ENCODE peak calls at places on chromosome 2, in four cellular contexts. P is spleen, S is breast epithelium, J is HepG2. N is an unnamed sample.

GRCh38 chr2:128315122-128315828 is 3.4 kb downstream of the HS6ST1 start:
- DNase-seq in P (no peak), S (peak; percentile 15), J (no peak), N (peak; percentile 51)

GRCh38 chr2:147543056-147543455 is 301.8 kb upstream of the ACVR2A start:
- DNase-seq in P (no peak), S (no peak), J (no peak), N (no peak)

GRCh38 chr2:69340101-69340775 is 46.8 kb downstream of the GFPT1 start:
- DNase-seq in P (no peak), S (no peak), J (no peak), N (no peak)

GRCh38 chr2:132923787-132924186 is 253.8 kb upstream of the LYPD1 start:
- DNase-seq in P (no peak), S (no peak), J (no peak), N (no peak)

GRCh38 chr2:86807462-86808275 is 17.0 kb upstream of the CD8A start:
- DNase-seq in P (peak; percentile 91), S (no peak), J (peak; percentile 56), N (no peak)

GRCh38 chr2:108364676-108365297 is 13.0 kb upstream of the SULT1C4 start:
- DNase-seq in P (no peak), S (no peak), J (peak; percentile 48), N (no peak)

GRCh38 chr2:150646746-150647145 is 159.3 kb upstream of the RND3 start:
- DNase-seq in P (no peak), S (no peak), J (no peak), N (no peak)

GRCh38 chr2:42105330-42106256 is 57.8 kb downstream of the PKDCC start:
- DNase-seq in P (peak; percentile 95), S (no peak), J (peak; percentile 88), N (no peak)

GRCh38 chr2:197502201-197502600 is 2.0 kb downstream of the HSPE1 start:
- DNase-seq in P (no peak), S (no peak), J (no peak), N (no peak)

GRCh38 chr2:70569559-70569958 is 15.9 kb upstream of the TGFA start:
- DNase-seq in P (no peak), S (no peak), J (no peak), N (no peak)

GRCh38 chr2:220556658-220557057 is 929.2 kb downstream of the SLC4A3 start:
- DNase-seq in P (no peak), S (no peak), J (no peak), N (no peak)

GRCh38 chr2:172970660-172971059 is 105.0 kb upstream of the MAP3K20 start:
- DNase-seq in P (no peak), S (no peak), J (no peak), N (no peak)

GRCh38 chr2:221818569-221818968 is 246.5 kb upstream of the EPHA4 start:
- DNase-seq in P (no peak), S (no peak), J (no peak), N (no peak)

GRCh38 chr2:61534926-61535325 is 3.2 kb downstream of the XPO1 start:
- DNase-seq in P (no peak), S (no peak), J (no peak), N (no peak)

GRCh38 chr2:30565860-30566358 is 118.9 kb downstream of the LCLAT1 start:
- DNase-seq in P (no peak), S (no peak), J (no peak), N (no peak)

GRCh38 chr2:41993086-41993812 is 54.6 kb upstream of the PKDCC start:
- DNase-seq in P (no peak), S (no peak), J (no peak), N (no peak)

GRCh38 chr2:143259368-143259958 is 130.2 kb downstream of the ARHGAP15 start:
- DNase-seq in P (no peak), S (peak; percentile 46), J (peak; percentile 63), N (peak; percentile 66)

GRCh38 chr2:74216642-74217041 is 18.2 kb downstream of the MTHFD2 start:
- DNase-seq in P (no peak), S (no peak), J (no peak), N (no peak)

GRCh38 chr2:234249873-234250272 is 199.4 kb downstream of the SPP2 start:
- DNase-seq in P (no peak), S (peak; percentile 83), J (no peak), N (no peak)

GRCh38 chr2:17282245-17282644 is 236.0 kb downstream of the RAD51AP2 start:
- DNase-seq in P (no peak), S (no peak), J (no peak), N (no peak)

GRCh38 chr2:167599228-167599627 is 648.2 kb downstream of the STK39 start:
- DNase-seq in P (no peak), S (no peak), J (no peak), N (no peak)

GRCh38 chr2:39216495-39217191 is 27.1 kb downstream of the CDKL4 start:
- DNase-seq in P (no peak), S (no peak), J (peak; percentile 78), N (no peak)

GRCh38 chr2:98299506-98299905 is 46.8 kb upstream of the CNGA3 start:
- DNase-seq in P (no peak), S (no peak), J (no peak), N (no peak)

GRCh38 chr2:238784671-238785527 is 63.0 kb upstream of the TWIST2 start:
- DNase-seq in P (no peak), S (peak; percentile 56), J (peak; percentile 48), N (peak; percentile 89)

GRCh38 chr2:233040571-233040970 is 8.1 kb downstream of the NEU2 start:
- DNase-seq in P (no peak), S (no peak), J (no peak), N (no peak)

GRCh38 chr2:101420623-101421022 is 33.3 kb upstream of the CREG2 start:
- DNase-seq in P (no peak), S (no peak), J (no peak), N (no peak)

GRCh38 chr2:6186332-6187100 is 494.3 kb downstream of the SOX11 start:
- DNase-seq in P (no peak), S (no peak), J (peak; percentile 59), N (no peak)

GRCh38 chr2:109487237-109487869 is 126.4 kb downstream of the SEPTIN10 start:
- DNase-seq in P (no peak), S (no peak), J (no peak), N (no peak)

GRCh38 chr2:97693476-97693875 is 19.9 kb upstream of the ZAP70 start:
- DNase-seq in P (no peak), S (no peak), J (no peak), N (no peak)

GRCh38 chr2:53104263-53104662 is 663.3 kb upstream of the CHAC2 start:
- DNase-seq in P (no peak), S (no peak), J (peak; percentile 90), N (no peak)

GRCh38 chr2:235325126-235325525 is 168.7 kb upstream of the AGAP1 start:
- DNase-seq in P (no peak), S (no peak), J (no peak), N (no peak)

GRCh38 chr2:7994397-7994951 is 687.4 kb upstream of the ID2 start:
- DNase-seq in P (no peak), S (no peak), J (no peak), N (no peak)

GRCh38 chr2:48065096-48065495 is 158.8 kb upstream of the FBXO11 start:
- DNase-seq in P (no peak), S (no peak), J (no peak), N (no peak)

GRCh38 chr2:63537306-63537705 is 51.0 kb downstream of the WDPCP start:
- DNase-seq in P (no peak), S (no peak), J (no peak), N (no peak)

GRCh38 chr2:196170202-196170680 is 1.1 kb downstream of the STK17B start:
- DNase-seq in P (no peak), S (peak; percentile 26), J (peak; percentile 28), N (no peak)

GRCh38 chr2:150476213-150476740 is 11.2 kb downstream of the RND3 start:
- DNase-seq in P (no peak), S (no peak), J (no peak), N (no peak)

GRCh38 chr2:100752628-100753333 is 67.2 kb upstream of the NPAS2 start:
- DNase-seq in P (no peak), S (no peak), J (peak; percentile 67), N (no peak)

GRCh38 chr2:197121756-197122385 is 188.7 kb downstream of the ANKRD44 start:
- DNase-seq in P (no peak), S (no peak), J (no peak), N (no peak)

GRCh38 chr2:200305797-200306718 is at the start of gene SPATS2L:
- DNase-seq in P (peak; percentile 89), S (peak; percentile 52), J (peak; percentile 95), N (peak; percentile 90)

GRCh38 chr2:45567974-45568789 is 42.9 kb downstream of the SRBD1 start:
- DNase-seq in P (no peak), S (no peak), J (no peak), N (no peak)
- TF ChIP-seq POLR2AphosphoS5 in P (peak; percentile 34), S (no peak), J (no peak), N (no peak)

DNA sequence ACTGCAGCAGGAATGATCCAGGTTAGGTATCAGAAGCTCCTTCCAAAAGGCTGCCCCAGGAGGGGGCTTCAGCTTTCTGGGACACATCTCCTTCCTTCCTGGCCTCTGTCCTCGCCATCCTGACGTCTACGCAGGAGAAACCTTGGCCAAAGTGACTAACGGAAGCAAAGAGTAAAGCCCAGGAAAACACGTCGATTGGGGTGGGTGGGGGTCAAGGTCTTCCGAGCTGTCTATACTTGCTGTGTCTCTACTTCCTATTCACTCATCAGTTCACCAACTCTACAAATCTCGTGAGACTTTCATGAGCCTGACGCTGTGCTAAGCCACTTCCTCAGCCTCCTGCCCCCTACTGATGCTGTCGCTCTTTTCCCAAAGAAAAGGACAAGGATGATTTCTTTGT is 212.6 kb downstream of the TNS1 start:
- DNase-seq in P (peak; percentile 71), S (no peak), J (peak; percentile 86), N (no peak)
- TF ChIP-seq POLR2A in P (no peak), S (no peak), J (no peak), N (no peak)

GRCh38 chr2:241560181-241560882 is 1.8 kb downstream of the BOK start:
- DNase-seq in P (no peak), S (no peak), J (no peak), N (no peak)
- H3K4me3 ChIP-seq in P (peak overlapping the region; percentile 59), S (peak overlapping the region; percentile 60), J (peak overlapping the region; percentile 86), N (peak overlapping the region; percentile 90)

DNA sequence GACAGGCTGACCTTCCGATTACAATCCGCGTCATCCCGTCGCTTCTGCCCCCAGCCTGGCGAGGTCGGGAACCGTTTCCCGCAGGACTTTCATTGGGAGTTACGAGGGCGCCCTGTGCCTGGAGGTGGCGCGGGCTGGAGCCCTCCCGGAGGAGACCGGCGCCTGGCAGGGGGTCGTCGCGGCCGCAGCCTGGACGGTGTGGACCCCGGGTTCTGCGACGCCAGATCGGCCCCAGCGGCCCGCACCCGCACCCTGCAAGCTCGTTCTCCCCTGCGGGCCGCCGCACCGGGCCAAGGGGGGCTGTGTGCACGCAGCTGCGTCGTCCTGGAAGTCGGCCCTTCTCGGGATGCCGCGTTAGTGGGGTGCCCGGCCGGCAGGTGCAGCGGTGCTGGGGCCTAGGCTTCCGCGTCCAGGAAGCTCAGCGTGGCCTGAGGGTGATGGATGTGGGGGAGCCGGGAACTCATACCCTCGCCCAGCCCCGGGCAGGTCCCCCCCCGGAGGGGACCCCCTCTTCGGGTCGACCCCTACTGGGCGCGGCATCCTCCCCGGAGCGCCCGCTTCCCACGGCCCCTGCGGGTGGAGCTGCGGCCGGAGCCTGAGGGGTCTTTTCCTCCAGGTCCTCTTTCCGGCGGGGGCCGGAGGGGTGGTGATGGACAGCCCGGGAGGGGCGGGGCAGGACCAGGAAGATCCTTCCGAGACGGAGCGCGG is 64.0 kb downstream of the LRRFIP1 start:
- DNase-seq in P (peak; percentile 100), S (no peak), J (no peak), N (peak; percentile 84)
- TF ChIP-seq POLR2AphosphoS5 in P (peak; percentile 77), S (peak; percentile 44), J (no peak), N (peak; percentile 24)

GRCh38 chr2:181461056-181461630 is 4.0 kb downstream of the ITGA4 start:
- DNase-seq in P (peak; percentile 56), S (no peak), J (no peak), N (no peak)
- TF ChIP-seq POLR2A in P (no peak), S (no peak), J (no peak), N (no peak)